ENCODE peak calls at places on chromosomes 7 and 10, in ten cellular contexts. K is WERI-Rb-1, I is HFF-Myc, M is ovary, F is dorsolateral prefrontal cortex, E is body of pancreas, G is activated B cell treated with CpG ODN at 0.5 μM for 24 hours, J is kidney epithelial cell, C is stomach, P is glutamatergic neuron. W is an unnamed sample.

GRCh38 chr10:88508054-88508453 is 75.1 kb downstream of the RNLS start:
- DNase-seq in K (no peak), I (no peak), M (no peak), F (no peak), E (no peak), G (no peak), J (no peak), C (no peak), P (no peak), W (no peak)

GRCh38 chr10:133528296-133528844 is 1.2 kb downstream of the CYP2E1 start:
- DNase-seq in K (no peak), I (no peak), M (no peak), F (no peak), E (peak), G (no peak), J (no peak), C (no peak), P (peak), W (no peak)

GRCh38 chr10:117720931-117721826 is 178.6 kb downstream of the EMX2 start:
- DNase-seq in K (no peak), I (no peak), M (no peak), F (no peak), E (no peak), G (no peak), J (no peak), C (no peak), P (no peak), W (no peak)

GRCh38 chr10:61612451-61612850 is 50.3 kb upstream of the CABCOCO1 start:
- DNase-seq in K (no peak), I (no peak), M (no peak), F (no peak), E (no peak), G (no peak), J (no peak), C (no peak), P (no peak), W (no peak)

GRCh38 chr7:28318126-28318762 is 94.1 kb upstream of the CREB5 start:
- DNase-seq in K (no peak), I (no peak), M (no peak), F (no peak), E (no peak), G (no peak), J (no peak), C (no peak), P (no peak), W (no peak)

GRCh38 chr7:139731802-139732470 is 45.9 kb downstream of the HIPK2 start:
- DNase-seq in K (no peak), I (peak), M (peak), F (peak), E (peak), G (no peak), J (peak), C (peak), P (no peak), W (no peak)

GRCh38 chr10:97075961-97076525 is 109.7 kb downstream of the SLIT1 start:
- DNase-seq in K (no peak), I (no peak), M (no peak), F (no peak), E (no peak), G (no peak), J (no peak), C (no peak), P (no peak), W (no peak)

GRCh38 chr10:124604214-124605000 is 139.8 kb downstream of the FAM53B start:
- DNase-seq in K (no peak), I (no peak), M (no peak), F (peak), E (no peak), G (peak), J (no peak), C (no peak), P (peak), W (no peak)

GRCh38 chr10:49398000-49398861 is 2.3 kb upstream of the DRGX start:
- DNase-seq in K (no peak), I (no peak), M (peak), F (no peak), E (peak), G (peak), J (no peak), C (no peak), P (peak), W (peak)

GRCh38 chr7:30815016-30815854 is 44.0 kb downstream of the MINDY4 start:
- DNase-seq in K (no peak), I (no peak), M (no peak), F (no peak), E (no peak), G (no peak), J (no peak), C (no peak), P (no peak), W (no peak)

GRCh38 chr10:30000802-30001571 is 58.4 kb downstream of the JCAD start:
- DNase-seq in K (no peak), I (peak), M (no peak), F (no peak), E (no peak), G (no peak), J (peak), C (no peak), P (no peak), W (no peak)

GRCh38 chr7:152551304-152552036 is 115.7 kb upstream of the KMT2C start:
- DNase-seq in K (no peak), I (no peak), M (no peak), F (no peak), E (no peak), G (no peak), J (no peak), C (no peak), P (no peak), W (no peak)

GRCh38 chr10:7872041-7872442 is 53.7 kb downstream of the TAF3 start:
- DNase-seq in K (no peak), I (no peak), M (no peak), F (no peak), E (no peak), G (no peak), J (no peak), C (no peak), P (no peak), W (no peak)

GRCh38 chr7:35676211-35676610 is 18.7 kb downstream of the HERPUD2 start:
- DNase-seq in K (no peak), I (no peak), M (no peak), F (no peak), E (no peak), G (no peak), J (no peak), C (no peak), P (no peak), W (no peak)

GRCh38 chr10:126902157-126902556 is 3.1 kb upstream of the DOCK1 start:
- DNase-seq in K (no peak), I (peak), M (no peak), F (no peak), E (no peak), G (no peak), J (peak), C (no peak), P (no peak), W (no peak)

GRCh38 chr10:120729508-120729907 is 121.7 kb upstream of the WDR11 start:
- DNase-seq in K (no peak), I (no peak), M (no peak), F (no peak), E (no peak), G (no peak), J (no peak), C (no peak), P (no peak), W (no peak)

GRCh38 chr7:121697731-121698396 is 175.1 kb upstream of the PTPRZ1 start:
- DNase-seq in K (no peak), I (no peak), M (no peak), F (no peak), E (no peak), G (no peak), J (no peak), C (no peak), P (no peak), W (no peak)

GRCh38 chr10:5461914-5462840 is 37.2 kb downstream of the CALML5 start:
- DNase-seq in K (no peak), I (no peak), M (no peak), F (no peak), E (no peak), G (no peak), J (no peak), C (no peak), P (no peak), W (no peak)

GRCh38 chr7:19713676-19714075 is 4.8 kb upstream of the POLR1F start:
- DNase-seq in K (peak), I (no peak), M (no peak), F (no peak), E (peak), G (no peak), J (peak), C (no peak), P (peak), W (no peak)

GRCh38 chr7:99693427-99694200 is 13.8 kb upstream of the CYP3A5 start:
- DNase-seq in K (no peak), I (no peak), M (no peak), F (no peak), E (peak), G (no peak), J (no peak), C (peak), P (no peak), W (no peak)

GRCh38 chr7:116588225-116588624 is 63.4 kb downstream of the CAV1 start:
- DNase-seq in K (no peak), I (peak), M (no peak), F (no peak), E (no peak), G (no peak), J (no peak), C (no peak), P (no peak), W (no peak)

GRCh38 chr7:100584677-100585510 is 1.0 kb downstream of the LRCH4 start:
- DNase-seq in K (peak), I (no peak), M (peak), F (no peak), E (peak), G (no peak), J (no peak), C (peak), P (peak), W (no peak)

GRCh38 chr10:90920986-90921643 is at the start of gene ANKRD1:
- DNase-seq in K (no peak), I (peak), M (no peak), F (no peak), E (no peak), G (no peak), J (peak), C (no peak), P (no peak), W (no peak)

GRCh38 chr10:79380125-79380917 is 33.1 kb downstream of the PPIF start:
- DNase-seq in K (peak), I (no peak), M (peak), F (no peak), E (no peak), G (no peak), J (no peak), C (peak), P (no peak), W (peak)

GRCh38 chr10:69332278-69333010 is 54.1 kb downstream of the HK1 start:
- DNase-seq in K (no peak), I (no peak), M (no peak), F (no peak), E (no peak), G (no peak), J (no peak), C (peak), P (no peak), W (no peak)

GRCh38 chr7:150823484-150824126 is 23.0 kb downstream of the TMEM176A start:
- DNase-seq in K (no peak), I (no peak), M (no peak), F (no peak), E (no peak), G (no peak), J (no peak), C (no peak), P (no peak), W (no peak)

GRCh38 chr7:48360574-48360973 is 189.3 kb downstream of the ABCA13 start:
- DNase-seq in K (no peak), I (no peak), M (no peak), F (no peak), E (no peak), G (no peak), J (no peak), C (no peak), P (no peak), W (no peak)

GRCh38 chr10:99976886-99977391 is 32.8 kb downstream of the DNMBP start:
- DNase-seq in K (no peak), I (peak), M (no peak), F (no peak), E (no peak), G (no peak), J (peak), C (no peak), P (no peak), W (no peak)

GRCh38 chr7:140239653-140239935 is 62.8 kb upstream of the KDM7A start:
- DNase-seq in K (no peak), I (no peak), M (no peak), F (no peak), E (no peak), G (no peak), J (no peak), C (no peak), P (no peak), W (no peak)

GRCh38 chr10:20990604-20991003 is 93.5 kb upstream of the NEBL start:
- DNase-seq in K (peak), I (no peak), M (no peak), F (no peak), E (no peak), G (no peak), J (no peak), C (no peak), P (no peak), W (no peak)

GRCh38 chr7:2838873-2839578 is 5.1 kb downstream of the GNA12 start:
- DNase-seq in K (no peak), I (no peak), M (no peak), F (no peak), E (no peak), G (no peak), J (no peak), C (no peak), P (no peak), W (no peak)

GRCh38 chr7:74290590-74290950 is 1.4 kb downstream of the CLIP2 start:
- DNase-seq in K (no peak), I (no peak), M (no peak), F (no peak), E (no peak), G (no peak), J (no peak), C (no peak), P (no peak), W (no peak)

GRCh38 chr7:18590259-18590658 is 94.7 kb downstream of the HDAC9 start:
- DNase-seq in K (no peak), I (no peak), M (no peak), F (no peak), E (no peak), G (no peak), J (no peak), C (no peak), P (no peak), W (no peak)

GRCh38 chr7:28956608-28957063 is 1.5 kb downstream of the TRIL start:
- DNase-seq in K (peak), I (no peak), M (peak), F (peak), E (peak), G (no peak), J (peak), C (peak), P (peak), W (peak)

GRCh38 chr10:117454502-117454901 is 79.3 kb upstream of the PDZD8 start:
- DNase-seq in K (no peak), I (no peak), M (no peak), F (no peak), E (no peak), G (no peak), J (no peak), C (no peak), P (no peak), W (no peak)

GRCh38 chr7:39924122-39924521 is 25.9 kb upstream of the CDK13 start:
- DNase-seq in K (no peak), I (no peak), M (no peak), F (no peak), E (no peak), G (no peak), J (no peak), C (no peak), P (no peak), W (no peak)
- TF ChIP-seq CTCF in K (no peak), I (no peak), M (no peak), F (no peak), E (no peak), G (no peak), J (no peak), C (no peak), P (no peak), W (no peak)

GRCh38 chr10:12130237-12130872 is 878 bp downstream of the SEC61A2 start:
- DNase-seq in K (peak), I (peak), M (no peak), F (peak), E (no peak), G (no peak), J (peak), C (no peak), P (peak), W (no peak)
- TF ChIP-seq CTCF in K (peak), I (peak), M (no peak), F (peak), E (no peak), G (no peak), J (peak), C (no peak), P (peak), W (peak)

GRCh38 chr10:131943021-131943814 is 38.5 kb downstream of the BNIP3 start:
- DNase-seq in K (peak), I (no peak), M (peak), F (no peak), E (peak), G (no peak), J (no peak), C (peak), P (peak), W (no peak)
- TF ChIP-seq CTCF in K (peak), I (peak), M (no peak), F (peak), E (peak), G (no peak), J (peak), C (no peak), P (peak), W (peak)

GRCh38 chr7:107754642-107755041 is 10.7 kb downstream of the CBLL1 start:
- DNase-seq in K (no peak), I (no peak), M (no peak), F (no peak), E (no peak), G (no peak), J (no peak), C (no peak), P (no peak), W (no peak)
- TF ChIP-seq CTCF in K (no peak), I (no peak), M (no peak), F (peak), E (no peak), G (no peak), J (no peak), C (no peak), P (peak), W (no peak)

DNA sequence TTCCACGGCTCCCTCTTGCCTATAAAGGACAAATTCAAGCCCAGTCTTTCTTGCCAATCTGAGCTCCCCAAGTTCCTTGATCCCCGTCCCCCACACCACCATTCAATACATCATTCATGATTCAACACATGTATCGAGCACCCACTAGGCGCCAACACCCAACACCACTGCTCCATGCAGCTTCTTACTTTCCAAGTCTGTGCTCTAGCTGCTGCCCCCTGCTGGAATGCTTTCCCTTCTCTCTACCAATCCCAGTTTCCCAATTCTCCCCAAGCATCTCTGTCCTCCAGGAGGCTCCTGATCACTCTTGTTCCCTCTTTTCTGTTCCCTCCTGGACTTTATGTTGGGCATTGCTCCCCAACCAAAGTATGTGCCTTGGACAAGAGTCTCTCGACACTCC is 172.6 kb downstream of the NEURL1 start:
- DNase-seq in K (peak), I (no peak), M (no peak), F (no peak), E (no peak), G (no peak), J (no peak), C (no peak), P (no peak), W (no peak)
- TF ChIP-seq CTCF in K (peak), I (peak), M (no peak), F (peak), E (peak), G (no peak), J (peak), C (no peak), P (peak), W (no peak)